ENCODE peak calls at places on chromosomes 16 and 17, in four cellular contexts. A, D, O and B are unnamed samples.

GRCh38 chr17:5533486-5534315 is 47.3 kb downstream of the MIS12 start:
- DNase-seq in D (no peak), A (no peak), O (no peak), B (no peak)

GRCh38 chr17:8606415-8606814 is 24.1 kb downstream of the MYH10 start:
- DNase-seq in A (no peak), O (no peak), D (no peak), B (no peak)

GRCh38 chr16:86590501-86591144 is 12.3 kb downstream of the FOXL1 start:
- DNase-seq in O (peak), D (no peak), A (no peak), B (no peak)

GRCh38 chr17:45394913-45395568 is 37.6 kb downstream of the ARHGAP27 start:
- DNase-seq in A (no peak), D (no peak), O (peak), B (no peak)

GRCh38 chr16:81094771-81095251 is 1.4 kb downstream of the GCSH start:
- DNase-seq in D (no peak), A (no peak), O (no peak), B (no peak)

GRCh38 chr17:82061047-82061925 is 4.3 kb downstream of the DUS1L start:
- DNase-seq in A (no peak), D (no peak), O (no peak), B (no peak)

GRCh38 chr17:34858941-34859562 is 102.2 kb downstream of the CCT6B start:
- DNase-seq in A (no peak), O (no peak), D (no peak), B (no peak)

GRCh38 chr16:67613808-67614207 is 31.1 kb upstream of the CARMIL2 start:
- DNase-seq in D (no peak), A (no peak), O (no peak), B (no peak)

GRCh38 chr17:21029032-21029431 is 13.8 kb downstream of the USP22 start:
- DNase-seq in D (no peak), A (no peak), O (peak), B (no peak)

GRCh38 chr16:55943257-55943656 is 68.1 kb upstream of the CES5A start:
- DNase-seq in D (no peak), O (no peak), A (no peak), B (no peak)

GRCh38 chr16:74304835-74305176 is 8.2 kb downstream of the PSMD7 start:
- DNase-seq in A (no peak), O (no peak), D (no peak), B (no peak)

GRCh38 chr17:31404028-31404949 is 12.8 kb downstream of the RAB11FIP4 start:
- DNase-seq in D (no peak), A (no peak), O (no peak), B (no peak)